ENCODE peak calls at places on chromosomes 2 and 18, in four cellular contexts. H is body of pancreas, Q is right atrium auricular region, F is heart left ventricle. Y is an unnamed sample.

GRCh38 chr18:47175283-47175894 is 775 bp downstream of the IER3IP1 start:
- DNase-seq in F (peak), Q (no peak), H (no peak), Y (peak)

GRCh38 chr2:31997653-31998052 is 13.2 kb downstream of the MEMO1 start:
- DNase-seq in F (no peak), Q (no peak), H (no peak), Y (no peak)

GRCh38 chr2:145824384-145824783 is 1304.5 kb upstream of the ZEB2 start:
- DNase-seq in H (no peak), F (no peak), Q (no peak), Y (no peak)

GRCh38 chr2:19806591-19806990 is 95.2 kb downstream of the TTC32 start:
- DNase-seq in H (no peak), Q (no peak), F (no peak), Y (no peak)

GRCh38 chr2:40037303-40037702 is 258.2 kb upstream of the THUMPD2 start:
- DNase-seq in H (no peak), F (no peak), Q (no peak), Y (no peak)

GRCh38 chr2:27050281-27050995 is 1.0 kb upstream of the AGBL5 start:
- DNase-seq in H (peak), F (peak), Q (peak), Y (peak)

GRCh38 chr2:20669609-20670314 is 2.8 kb downstream of the GDF7 start:
- DNase-seq in F (no peak), H (no peak), Q (no peak), Y (no peak)

GRCh38 chr2:192940767-192941166 is 746.0 kb upstream of the TMEFF2 start:
- DNase-seq in H (no peak), Q (no peak), F (no peak), Y (no peak)

GRCh38 chr2:160015746-160016145 is 46.7 kb downstream of the PLA2R1 start:
- DNase-seq in H (no peak), Q (no peak), F (no peak), Y (no peak)

GRCh38 chr18:30982285-30982992 is 60.1 kb downstream of the DSC3 start:
- DNase-seq in Q (no peak), F (no peak), H (no peak), Y (no peak)

GRCh38 chr2:233301811-233302210 is 5.8 kb upstream of the SAG start:
- DNase-seq in H (no peak), F (no peak), Q (no peak), Y (no peak)

GRCh38 chr2:195514365-195514764 is 142.7 kb upstream of the SLC39A10 start:
- DNase-seq in Q (no peak), H (no peak), F (no peak), Y (no peak)

GRCh38 chr2:118842687-118843491 is 4.6 kb downstream of the EN1 start:
- DNase-seq in Q (no peak), H (no peak), F (no peak), Y (peak)

GRCh38 chr18:79953921-79954651 is 2.6 kb upstream of the SLC66A2 start:
- DNase-seq in H (peak), Q (no peak), F (no peak), Y (no peak)

GRCh38 chr18:45954070-45954712 is 12.9 kb downstream of the EPG5 start:
- DNase-seq in F (no peak), H (no peak), Q (no peak), Y (no peak)

GRCh38 chr18:43648002-43648401 is 370.7 kb upstream of the SYT4 start:
- DNase-seq in F (no peak), H (no peak), Q (no peak), Y (no peak)

GRCh38 chr2:211944572-211944971 is 594.0 kb downstream of the ERBB4 start:
- DNase-seq in Q (no peak), F (no peak), H (no peak), Y (no peak)

GRCh38 chr2:75428627-75429026 is 132.1 kb downstream of the EVA1A start:
- DNase-seq in H (no peak), F (no peak), Q (no peak), Y (no peak)

GRCh38 chr2:37149626-37150322 is 7.0 kb downstream of the EIF2AK2 start:
- DNase-seq in F (no peak), Q (no peak), H (no peak), Y (no peak)

GRCh38 chr18:37582306-37582705 is 16.7 kb upstream of the CELF4 start:
- DNase-seq in Q (no peak), H (no peak), F (no peak), Y (no peak)

GRCh38 chr2:168920504-168921157 is 19.5 kb downstream of the G6PC2 start:
- DNase-seq in F (no peak), H (no peak), Q (no peak), Y (no peak)

GRCh38 chr2:85799215-85799956 is 45.6 kb downstream of the ATOH8 start:
- DNase-seq in H (peak), Q (no peak), F (peak), Y (no peak)

GRCh38 chr2:229780856-229781773 is 66.8 kb upstream of the DNER start:
- DNase-seq in F (no peak), Q (no peak), H (no peak), Y (no peak)
- H3K27ac ChIP-seq in F (no peak), Q (no peak), H (no peak), Y (no peak)

GRCh38 chr2:64312622-64312948 is 141.4 kb upstream of the LGALSL start:
- DNase-seq in Q (no peak), F (no peak), H (no peak), Y (no peak)
- TF ChIP-seq CTCF in Q (no peak), F (peak), H (no peak), Y (no peak)

DNA sequence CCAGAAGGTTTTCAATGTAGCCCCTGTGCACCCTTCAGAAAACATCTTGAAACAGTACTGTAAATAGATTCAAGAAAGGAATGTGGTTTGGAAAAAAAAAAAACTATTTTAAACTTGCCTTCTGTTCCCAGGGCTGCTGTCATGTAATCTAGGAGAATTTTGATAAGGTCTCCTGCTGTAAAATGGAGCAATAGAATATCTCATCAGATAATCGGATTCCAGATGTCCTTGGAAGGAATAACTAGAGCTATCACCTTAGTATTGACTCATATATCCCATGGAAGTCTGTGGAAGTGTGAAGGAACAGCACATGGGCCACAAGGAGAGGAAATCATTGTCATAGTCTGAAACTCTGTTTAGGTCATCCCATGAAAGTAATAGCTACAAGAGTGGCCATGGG is 58.5 kb upstream of the B3GNT2 start:
- DNase-seq in Q (no peak), H (no peak), F (no peak), Y (no peak)
- H3K27ac ChIP-seq in Q (no peak), H (no peak), F (no peak), Y (no peak)

GRCh38 chr2:1676913-1677832 is 67.1 kb downstream of the PXDN start:
- DNase-seq in H (no peak), F (no peak), Q (peak), Y (no peak)

GRCh38 chr2:1674276-1674675 is 70.0 kb downstream of the PXDN start:
- DNase-seq in Q (peak), F (no peak), H (no peak), Y (no peak)

GRCh38 chr2:1676091-1676912 is 68.0 kb downstream of the PXDN start:
- DNase-seq in F (no peak), Q (peak), H (no peak), Y (no peak)

GRCh38 chr2:1674766-1675397 is 69.4 kb downstream of the PXDN start:
- DNase-seq in H (no peak), F (no peak), Q (peak), Y (no peak)

DNA sequence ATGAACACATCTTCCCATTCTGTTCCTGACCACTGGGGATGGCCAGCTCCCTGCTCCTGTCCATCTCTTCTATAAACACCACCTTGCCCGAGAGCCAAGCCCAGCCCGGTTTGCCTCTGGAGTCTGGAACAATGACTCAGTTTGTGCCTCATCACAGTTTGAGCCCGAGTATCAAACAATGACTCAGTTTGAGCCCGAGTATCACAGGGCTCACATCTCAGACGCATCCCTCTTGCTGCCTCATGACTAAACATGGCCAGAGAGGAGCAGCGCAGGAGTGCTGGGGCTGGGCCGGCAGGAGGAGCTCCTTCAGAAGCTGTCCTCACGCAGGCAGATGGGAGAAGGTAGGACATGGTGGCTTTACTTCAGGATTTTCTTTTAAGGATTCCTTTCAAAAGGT is 68.7 kb downstream of the PXDN start:
- DNase-seq in H (no peak), Q (peak), F (peak), Y (no peak)
- TF ChIP-seq CTCF in H (no peak), Q (no peak), F (no peak), Y (no peak)

DNA sequence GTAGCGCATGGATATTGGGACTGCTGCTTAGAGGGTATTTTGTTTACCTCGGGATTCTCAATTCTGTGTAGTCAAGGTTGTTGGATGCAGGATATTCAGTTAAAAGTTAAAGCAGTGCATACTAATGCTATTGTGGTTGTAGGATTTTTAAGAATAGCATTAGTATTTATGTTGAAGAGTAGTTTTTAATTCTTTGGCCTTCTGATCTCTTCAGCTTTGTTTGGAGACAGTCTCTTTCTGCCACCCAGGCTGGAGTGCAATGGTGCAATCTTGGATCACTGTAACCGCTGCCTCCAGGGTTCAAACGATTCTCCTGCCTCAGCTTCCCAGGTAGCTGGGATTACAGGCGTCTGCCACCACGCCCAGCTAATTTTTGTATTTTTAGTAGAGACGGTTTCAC is 1.5 kb downstream of the RHBDD1 start:
- DNase-seq in H (no peak), Q (no peak), F (no peak), Y (no peak)
- H3K27ac ChIP-seq in H (peak), Q (no peak), F (peak), Y (peak)

Y was measured in Peyer's patch.